ENCODE peak calls at places on chromosome 19, in five cellular contexts. R is GM12878, A is SK-N-SH, P is K562, O is A549. W is an unnamed sample.

GRCh38 chr19:39907213-39907612 is 27.2 kb downstream of the FCGBP start:
- DNase-seq in R (no peak), A (no peak), P (peak), O (no peak), W (no peak)

GRCh38 chr19:18422530-18423191 is 3.5 kb downstream of the SSBP4 start:
- DNase-seq in R (no peak), A (no peak), P (no peak), O (no peak), W (no peak)

GRCh38 chr19:39438270-39438934 is 2.7 kb upstream of the RPS16 start:
- DNase-seq in R (no peak), A (no peak), P (no peak), O (no peak), W (no peak)

GRCh38 chr19:41373993-41374392 is 2.3 kb upstream of the TMEM91 start:
- DNase-seq in R (no peak), A (peak), P (no peak), O (no peak), W (no peak)

GRCh38 chr19:16896913-16897571 is 8.2 kb downstream of the F2RL3 start:
- DNase-seq in R (peak), A (peak), P (peak), O (peak), W (peak)

GRCh38 chr19:35222373-35223005 is 6.0 kb downstream of the FAM187B start:
- DNase-seq in R (no peak), A (no peak), P (no peak), O (no peak), W (no peak)

GRCh38 chr19:52219611-52220010 is 29.8 kb downstream of the PPP2R1A start:
- DNase-seq in R (no peak), A (no peak), P (no peak), O (no peak), W (no peak)

GRCh38 chr19:17244618-17245534 is 843 bp downstream of the NR2F6 start:
- DNase-seq in R (no peak), A (peak), P (no peak), O (no peak), W (no peak)

DNA sequence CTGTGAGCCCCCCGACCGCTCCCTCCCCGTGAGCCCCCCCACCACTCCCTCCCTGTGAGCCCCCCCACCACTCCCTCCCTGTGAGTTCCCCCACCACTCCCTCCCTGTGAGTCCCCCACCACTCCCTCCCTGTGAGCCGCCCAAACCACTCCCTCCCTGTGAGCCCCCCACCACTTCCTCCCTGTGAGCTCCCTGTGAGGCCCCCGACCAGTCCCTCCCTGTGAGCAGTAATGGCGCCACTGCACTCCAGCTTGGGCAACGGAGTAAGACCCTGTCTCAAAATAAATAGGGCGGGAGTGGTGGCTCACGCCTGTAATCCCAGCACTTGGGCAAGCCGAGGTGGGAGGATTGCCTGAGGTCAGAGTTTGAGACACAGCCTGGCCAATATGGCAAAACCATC is 9.9 kb downstream of the ABCA7 start:
- DNase-seq in R (no peak), A (no peak), P (no peak), O (no peak), W (no peak)
- TF ChIP-seq MAX in R (no peak), A (no peak), P (no peak), O (no peak), W (no peak)

GRCh38 chr19:44975444-44975843 is 20.3 kb downstream of the CLPTM1 start:
- DNase-seq in R (no peak), A (no peak), P (no peak), O (no peak), W (no peak)

GRCh38 chr19:44973982-44974735 is 19.0 kb downstream of the CLPTM1 start:
- DNase-seq in R (no peak), A (no peak), P (no peak), O (no peak), W (no peak)

GRCh38 chr19:44974809-44975347 is 19.7 kb downstream of the CLPTM1 start:
- DNase-seq in R (no peak), A (no peak), P (no peak), O (no peak), W (no peak)

GRCh38 chr19:44969437-44969836 is 14.3 kb downstream of the CLPTM1 start:
- DNase-seq in R (no peak), A (no peak), P (no peak), O (no peak), W (no peak)

GRCh38 chr19:44972802-44973201 is 17.6 kb downstream of the CLPTM1 start:
- DNase-seq in R (no peak), A (no peak), P (no peak), O (no peak), W (no peak)
- TF ChIP-seq MAX in R (no peak), A (no peak), P (no peak), O (no peak), W (no peak)

GRCh38 chr19:45931055-45931454 is 16.5 kb upstream of the NANOS2 start:
- DNase-seq in R (no peak), A (no peak), P (no peak), O (no peak), W (no peak)

GRCh38 chr19:45934551-45935230 is 20.1 kb upstream of the NANOS2 start:
- DNase-seq in R (no peak), A (peak), P (peak), O (no peak), W (no peak)

GRCh38 chr19:45933759-45934158 is 19.2 kb upstream of the NANOS2 start:
- DNase-seq in R (no peak), A (no peak), P (no peak), O (no peak), W (no peak)

GRCh38 chr19:45938733-45939319 is 24.2 kb upstream of the NANOS2 start:
- DNase-seq in R (no peak), A (no peak), P (no peak), O (no peak), W (no peak)

DNA sequence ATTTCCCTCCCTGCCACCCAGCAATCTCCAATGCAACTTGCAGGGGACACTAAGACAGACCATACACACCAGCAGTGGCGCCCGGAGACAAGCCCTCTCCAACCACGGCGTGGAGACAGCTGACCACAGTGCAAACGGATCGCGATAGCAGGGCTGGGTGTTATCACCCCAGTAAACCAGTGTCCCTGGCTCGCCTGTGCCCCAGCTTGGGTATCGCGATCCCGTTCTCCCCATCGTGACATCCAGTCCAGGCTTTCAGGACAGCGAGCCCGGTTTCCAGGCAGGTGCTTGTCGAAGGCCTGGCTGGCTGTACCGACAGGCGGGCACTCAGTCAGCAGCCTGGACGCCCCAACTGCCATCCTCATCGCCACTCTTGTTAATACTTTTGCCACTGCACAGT is 20.7 kb upstream of the NANOS2 start:
- DNase-seq in R (no peak), A (no peak), P (no peak), O (no peak), W (peak)
- TF ChIP-seq MAX in R (no peak), A (no peak), P (no peak), O (no peak), W (peak)

GRCh38 chr19:31070676-31071075 is 278.6 kb downstream of the TSHZ3 start:
- DNase-seq in R (no peak), A (no peak), P (no peak), O (no peak), W (no peak)

GRCh38 chr19:31068268-31068667 is 281.0 kb downstream of the TSHZ3 start:
- DNase-seq in R (no peak), A (no peak), P (no peak), O (no peak), W (no peak)

GRCh38 chr19:31073485-31074221 is 275.6 kb downstream of the TSHZ3 start:
- DNase-seq in R (no peak), A (no peak), P (no peak), O (no peak), W (peak)

GRCh38 chr19:31070126-31070525 is 279.1 kb downstream of the TSHZ3 start:
- DNase-seq in R (no peak), A (no peak), P (no peak), O (no peak), W (no peak)

GRCh38 chr19:31071157-31071855 is 277.9 kb downstream of the TSHZ3 start:
- DNase-seq in R (no peak), A (no peak), P (no peak), O (no peak), W (no peak)
- TF ChIP-seq MAX in R (no peak), A (no peak), P (no peak), O (no peak), W (no peak)

GRCh38 chr19:45103200-45103624 is 10.2 kb downstream of the PPP1R37 start:
- DNase-seq in R (no peak), A (no peak), P (no peak), O (no peak), W (no peak)
- TF ChIP-seq MAX in R (no peak), A (no peak), P (no peak), O (no peak), W (no peak)

W was measured in WTC11.